ENCODE peak calls at places on chromosomes 11 and 22, in seven cellular contexts. One of them, this sample, is unnamed. For H3K4me1, the result is how much of the 10 kb centered on the place peaks cover.

GRCh38 chr22:42621505-42622002 is 6.9 kb upstream of the POLDIP3 start:
- DNase-seq in cardiac muscle cell: peak
- DNase-seq in spleen: peak
- DNase-seq in left ventricle myocardium inferior: peak
- DNase-seq in body of pancreas: peak
- DNase-seq in PC-3: peak
- DNase-seq in pancreas: no peak
- DNase-seq in this sample: no peak

GRCh38 chr11:727859-728748 is 19.2 kb upstream of the TALDO1 start:
- DNase-seq in cardiac muscle cell: peak
- DNase-seq in spleen: peak
- DNase-seq in left ventricle myocardium inferior: peak
- DNase-seq in body of pancreas: peak
- DNase-seq in PC-3: peak
- DNase-seq in pancreas: peak
- DNase-seq in this sample: peak

GRCh38 chr22:39174498-39175120 is 22.1 kb upstream of the CBX7 start:
- DNase-seq in cardiac muscle cell: peak
- DNase-seq in spleen: peak
- DNase-seq in left ventricle myocardium inferior: peak
- DNase-seq in body of pancreas: peak
- DNase-seq in PC-3: peak
- DNase-seq in pancreas: peak
- DNase-seq in this sample: peak

GRCh38 chr11:61680622-61681191 is 516 bp downstream of the DAGLA start:
- DNase-seq in cardiac muscle cell: no peak
- DNase-seq in spleen: no peak
- DNase-seq in left ventricle myocardium inferior: no peak
- DNase-seq in body of pancreas: no peak
- DNase-seq in PC-3: no peak
- DNase-seq in pancreas: no peak
- DNase-seq in this sample: no peak

GRCh38 chr11:336666-337002 is 16.0 kb upstream of the IFITM3 start:
- DNase-seq in cardiac muscle cell: no peak
- DNase-seq in spleen: peak
- DNase-seq in left ventricle myocardium inferior: no peak
- DNase-seq in body of pancreas: no peak
- DNase-seq in PC-3: no peak
- DNase-seq in pancreas: no peak
- DNase-seq in this sample: peak

GRCh38 chr11:11747570-11747969 is 94.2 kb upstream of the USP47 start:
- DNase-seq in cardiac muscle cell: no peak
- DNase-seq in spleen: no peak
- DNase-seq in left ventricle myocardium inferior: no peak
- DNase-seq in body of pancreas: no peak
- DNase-seq in PC-3: no peak
- DNase-seq in pancreas: no peak
- DNase-seq in this sample: no peak

GRCh38 chr22:26970809-26971394 is 313.5 kb downstream of the MIAT start:
- DNase-seq in cardiac muscle cell: no peak
- DNase-seq in spleen: no peak
- DNase-seq in left ventricle myocardium inferior: no peak
- DNase-seq in body of pancreas: no peak
- DNase-seq in PC-3: no peak
- DNase-seq in pancreas: no peak
- DNase-seq in this sample: no peak

GRCh38 chr11:110850846-110851245 is 138.6 kb upstream of the ARHGAP20 start:
- DNase-seq in cardiac muscle cell: peak
- DNase-seq in spleen: no peak
- DNase-seq in left ventricle myocardium inferior: no peak
- DNase-seq in body of pancreas: no peak
- DNase-seq in PC-3: no peak
- DNase-seq in pancreas: no peak
- DNase-seq in this sample: no peak

GRCh38 chr11:17683378-17684161 is 35.8 kb upstream of the MYOD1 start:
- DNase-seq in cardiac muscle cell: peak
- DNase-seq in spleen: no peak
- DNase-seq in left ventricle myocardium inferior: no peak
- DNase-seq in body of pancreas: no peak
- DNase-seq in PC-3: peak
- DNase-seq in pancreas: peak
- DNase-seq in this sample: no peak

GRCh38 chr11:111631034-111631665 is 28.9 kb downstream of the SIK2 start:
- DNase-seq in cardiac muscle cell: no peak
- DNase-seq in spleen: no peak
- DNase-seq in left ventricle myocardium inferior: no peak
- DNase-seq in body of pancreas: no peak
- DNase-seq in PC-3: no peak
- DNase-seq in pancreas: no peak
- DNase-seq in this sample: no peak

GRCh38 chr22:19997561-19998231 is 18.9 kb downstream of the ARVCF start:
- DNase-seq in cardiac muscle cell: no peak
- DNase-seq in spleen: peak
- DNase-seq in left ventricle myocardium inferior: no peak
- DNase-seq in body of pancreas: no peak
- DNase-seq in PC-3: no peak
- DNase-seq in pancreas: no peak
- DNase-seq in this sample: no peak

GRCh38 chr22:28773461-28773867 is 969 bp downstream of the CCDC117 start:
- DNase-seq in cardiac muscle cell: peak
- DNase-seq in spleen: no peak
- DNase-seq in left ventricle myocardium inferior: no peak
- DNase-seq in body of pancreas: no peak
- DNase-seq in PC-3: no peak
- DNase-seq in pancreas: no peak
- DNase-seq in this sample: no peak

GRCh38 chr11:76141901-76142300 is 64.4 kb downstream of the WNT11 start:
- DNase-seq in cardiac muscle cell: no peak
- DNase-seq in spleen: no peak
- DNase-seq in left ventricle myocardium inferior: no peak
- DNase-seq in body of pancreas: no peak
- DNase-seq in PC-3: no peak
- DNase-seq in pancreas: no peak
- DNase-seq in this sample: no peak

GRCh38 chr11:130625907-130626306 is 177.5 kb downstream of the ADAMTS15 start:
- DNase-seq in cardiac muscle cell: no peak
- DNase-seq in spleen: no peak
- DNase-seq in left ventricle myocardium inferior: no peak
- DNase-seq in body of pancreas: no peak
- DNase-seq in PC-3: no peak
- DNase-seq in pancreas: no peak
- DNase-seq in this sample: no peak

GRCh38 chr22:19942071-19942885 is 660 bp upstream of the TXNRD2 start:
- DNase-seq in cardiac muscle cell: peak
- DNase-seq in spleen: no peak
- DNase-seq in left ventricle myocardium inferior: no peak
- DNase-seq in body of pancreas: no peak
- DNase-seq in PC-3: no peak
- DNase-seq in pancreas: peak
- DNase-seq in this sample: peak

GRCh38 chr11:110297082-110297725 is 790 bp upstream of the RDX start:
- DNase-seq in cardiac muscle cell: no peak
- DNase-seq in spleen: no peak
- DNase-seq in left ventricle myocardium inferior: no peak
- DNase-seq in body of pancreas: no peak
- DNase-seq in PC-3: peak
- DNase-seq in pancreas: no peak
- DNase-seq in this sample: no peak

GRCh38 chr11:8732276-8732675 is 49.7 kb downstream of the RPL27A start:
- DNase-seq in cardiac muscle cell: no peak
- DNase-seq in spleen: peak
- DNase-seq in left ventricle myocardium inferior: no peak
- DNase-seq in body of pancreas: no peak
- DNase-seq in PC-3: no peak
- DNase-seq in pancreas: no peak
- DNase-seq in this sample: no peak

GRCh38 chr22:17867160-17867785 is 93.0 kb upstream of the BID start:
- DNase-seq in cardiac muscle cell: no peak
- DNase-seq in spleen: no peak
- DNase-seq in left ventricle myocardium inferior: peak
- DNase-seq in body of pancreas: no peak
- DNase-seq in PC-3: no peak
- DNase-seq in pancreas: no peak
- DNase-seq in this sample: peak

GRCh38 chr11:57515332-57516060 is at the start of gene SLC43A1:
- DNase-seq in cardiac muscle cell: peak
- DNase-seq in spleen: peak
- DNase-seq in left ventricle myocardium inferior: peak
- DNase-seq in body of pancreas: peak
- DNase-seq in PC-3: peak
- DNase-seq in pancreas: peak
- DNase-seq in this sample: peak

GRCh38 chr11:68763181-68763721 is 11.9 kb upstream of the TESMIN start:
- DNase-seq in cardiac muscle cell: no peak
- DNase-seq in spleen: no peak
- DNase-seq in left ventricle myocardium inferior: no peak
- DNase-seq in body of pancreas: no peak
- DNase-seq in PC-3: no peak
- DNase-seq in pancreas: no peak
- DNase-seq in this sample: no peak

GRCh38 chr22:20497426-20497825 is 1.8 kb upstream of the KLHL22 start:
- DNase-seq in cardiac muscle cell: no peak
- DNase-seq in spleen: no peak
- DNase-seq in left ventricle myocardium inferior: no peak
- DNase-seq in body of pancreas: no peak
- DNase-seq in PC-3: no peak
- DNase-seq in pancreas: no peak
- DNase-seq in this sample: no peak

GRCh38 chr11:97974798-97975498 is 1045.8 kb upstream of the CNTN5 start:
- DNase-seq in cardiac muscle cell: no peak
- DNase-seq in spleen: no peak
- DNase-seq in left ventricle myocardium inferior: no peak
- DNase-seq in body of pancreas: no peak
- DNase-seq in PC-3: no peak
- DNase-seq in pancreas: no peak
- DNase-seq in this sample: no peak

GRCh38 chr11:66317766-66318575 is 1.1 kb upstream of the CD248 start:
- DNase-seq in cardiac muscle cell: peak
- DNase-seq in spleen: peak
- DNase-seq in left ventricle myocardium inferior: peak
- DNase-seq in body of pancreas: peak
- DNase-seq in PC-3: no peak
- DNase-seq in pancreas: no peak
- DNase-seq in this sample: peak

DNA sequence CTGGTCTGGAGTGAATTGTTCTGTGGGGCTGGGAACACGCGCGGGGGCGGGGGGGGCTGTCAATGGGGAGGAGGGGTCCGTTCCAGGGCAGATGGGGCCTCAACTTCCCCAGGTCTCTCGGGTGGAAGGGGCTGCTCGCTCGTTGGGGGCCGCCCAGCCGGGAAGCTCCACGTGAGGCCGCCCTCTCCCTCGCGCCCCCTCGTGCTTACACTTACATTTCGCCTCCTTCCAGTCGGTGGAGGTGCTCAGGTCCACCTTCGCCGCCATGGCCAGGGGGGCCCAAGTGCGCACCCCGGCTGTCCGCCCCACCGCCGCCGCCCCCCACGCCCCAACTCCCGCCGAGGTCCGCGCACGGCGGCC is 451 bp downstream of the MACROD1 start:
- DNase-seq in cardiac muscle cell: no peak
- DNase-seq in spleen: no peak
- DNase-seq in left ventricle myocardium inferior: no peak
- DNase-seq in body of pancreas: peak
- DNase-seq in PC-3: peak
- DNase-seq in pancreas: no peak
- DNase-seq in this sample: no peak
- H3K4me3 ChIP-seq in cardiac muscle cell: peak
- H3K4me3 ChIP-seq in spleen: peak
- H3K4me3 ChIP-seq in left ventricle myocardium inferior: peak
- H3K4me3 ChIP-seq in body of pancreas: peak
- H3K4me3 ChIP-seq in PC-3: peak
- H3K4me3 ChIP-seq in pancreas: peak
- H3K4me3 ChIP-seq in this sample: peak

DNA sequence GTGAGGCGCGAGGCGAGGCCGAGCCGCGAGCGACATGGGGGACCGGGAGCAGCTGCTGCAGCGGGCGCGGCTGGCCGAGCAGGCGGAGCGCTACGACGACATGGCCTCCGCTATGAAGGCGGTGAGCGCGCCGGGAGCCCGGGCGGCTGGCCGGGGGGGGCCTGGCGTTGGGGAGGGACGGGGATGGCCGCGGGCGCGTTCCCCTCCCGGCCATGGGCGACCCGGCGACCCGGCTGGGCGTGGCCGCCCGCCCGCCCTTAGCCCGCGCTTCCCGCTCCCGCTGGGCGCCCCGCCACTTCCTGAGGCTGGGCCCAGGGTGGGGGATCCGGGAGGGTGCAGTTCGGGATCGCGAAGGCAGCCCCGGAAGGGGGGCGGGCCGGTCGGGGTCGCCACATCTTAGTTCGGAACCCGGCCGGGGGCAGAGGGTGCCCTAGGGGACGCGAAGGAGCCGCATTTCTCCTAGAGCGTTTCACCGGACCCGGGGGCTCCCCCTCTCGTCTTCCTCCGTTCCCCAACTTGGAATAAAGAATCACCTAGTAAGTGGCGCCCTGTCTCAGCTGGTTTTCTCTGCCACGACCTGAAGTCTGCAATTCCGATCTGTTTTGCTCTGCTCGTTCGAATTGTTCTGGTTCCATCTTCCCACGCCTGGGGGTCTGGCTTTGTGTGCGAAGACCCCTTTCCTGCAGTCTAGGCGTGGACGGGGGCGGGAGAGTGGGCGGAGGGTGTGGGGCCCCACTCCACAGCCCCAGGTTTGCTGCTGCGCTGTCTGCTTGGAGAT is 554 bp downstream of the YWHAH start:
- DNase-seq in cardiac muscle cell: peak
- DNase-seq in spleen: peak
- DNase-seq in left ventricle myocardium inferior: peak
- DNase-seq in body of pancreas: peak
- DNase-seq in PC-3: peak
- DNase-seq in pancreas: peak
- DNase-seq in this sample: peak
- TF ChIP-seq CTCF in cardiac muscle cell: no peak
- TF ChIP-seq CTCF in spleen: no peak
- TF ChIP-seq CTCF in left ventricle myocardium inferior: no peak
- TF ChIP-seq CTCF in body of pancreas: no peak
- TF ChIP-seq CTCF in PC-3: no peak
- TF ChIP-seq CTCF in pancreas: no peak
- TF ChIP-seq CTCF in this sample: no peak

DNA sequence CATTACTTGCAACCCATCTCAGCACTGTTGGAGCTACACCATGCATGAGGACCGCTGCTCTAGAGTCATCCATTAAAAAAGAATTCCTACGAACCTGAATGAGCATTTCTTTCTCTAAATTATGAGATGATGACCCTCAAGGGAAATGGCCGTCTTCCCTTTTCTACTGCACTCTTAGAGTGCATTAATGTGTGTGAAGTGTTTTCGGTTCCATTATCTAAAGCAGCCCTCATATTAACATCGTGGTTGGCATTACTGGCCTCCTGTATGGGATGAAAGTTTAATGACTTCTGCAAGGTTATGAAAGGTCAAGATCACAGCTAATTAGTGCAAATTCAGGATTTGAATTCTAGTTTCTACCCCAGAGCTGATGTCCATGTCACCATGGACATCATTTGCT is 16.7 kb downstream of the CD44 start:
- DNase-seq in cardiac muscle cell: no peak
- DNase-seq in spleen: no peak
- DNase-seq in left ventricle myocardium inferior: no peak
- DNase-seq in body of pancreas: no peak
- DNase-seq in PC-3: no peak
- DNase-seq in pancreas: no peak
- DNase-seq in this sample: no peak
- H3K4me1 ChIP-seq in cardiac muscle cell: under half
- H3K4me1 ChIP-seq in spleen: half or more
- H3K4me1 ChIP-seq in left ventricle myocardium inferior: under half
- H3K4me1 ChIP-seq in body of pancreas: half or more
- H3K4me1 ChIP-seq in PC-3: under half
- H3K4me1 ChIP-seq in pancreas: under half
- H3K4me1 ChIP-seq in this sample: half or more

GRCh38 chr11:90756617-90757016 is 533.8 kb upstream of the CHORDC1 start:
- DNase-seq in cardiac muscle cell: no peak
- DNase-seq in spleen: no peak
- DNase-seq in left ventricle myocardium inferior: no peak
- DNase-seq in body of pancreas: no peak
- DNase-seq in PC-3: no peak
- DNase-seq in pancreas: no peak
- DNase-seq in this sample: no peak
- H3K4me3 ChIP-seq in cardiac muscle cell: no peak
- H3K4me3 ChIP-seq in spleen: no peak
- H3K4me3 ChIP-seq in left ventricle myocardium inferior: no peak
- H3K4me3 ChIP-seq in body of pancreas: no peak
- H3K4me3 ChIP-seq in PC-3: no peak
- H3K4me3 ChIP-seq in pancreas: no peak
- H3K4me3 ChIP-seq in this sample: no peak

This sample was measured in sigmoid colon.